ENCODE peak calls at places on chromosome 9, in ten cellular contexts. One of them, this sample, is unnamed.

GRCh38 chr9:109640232-109641078 is 139.5 kb upstream of the PALM2AKAP2 start:
- DNase-seq in CD8-positive, alpha-beta T cell: no peak
- DNase-seq in transverse colon: peak; percentile 8
- DNase-seq in Peyer's patch: no peak
- DNase-seq in psoas muscle: peak; percentile 55
- DNase-seq in breast epithelium: no peak
- DNase-seq in PC-3: peak; percentile 69
- DNase-seq in GM23338: peak; percentile 78
- DNase-seq in heart left ventricle: peak; percentile 55
- DNase-seq in HCT116: no peak
- DNase-seq in this sample: peak; percentile 20

GRCh38 chr9:84939766-84940165 is 270.2 kb downstream of the NTRK2 start:
- DNase-seq in CD8-positive, alpha-beta T cell: no peak
- DNase-seq in transverse colon: no peak
- DNase-seq in Peyer's patch: no peak
- DNase-seq in psoas muscle: no peak
- DNase-seq in breast epithelium: no peak
- DNase-seq in PC-3: no peak
- DNase-seq in GM23338: no peak
- DNase-seq in heart left ventricle: no peak
- DNase-seq in HCT116: no peak
- DNase-seq in this sample: peak; percentile 68

GRCh38 chr9:79012561-79012960 is 559.2 kb upstream of the TLE4 start:
- DNase-seq in CD8-positive, alpha-beta T cell: no peak
- DNase-seq in transverse colon: no peak
- DNase-seq in Peyer's patch: no peak
- DNase-seq in psoas muscle: no peak
- DNase-seq in breast epithelium: no peak
- DNase-seq in PC-3: peak; percentile 81
- DNase-seq in GM23338: peak; percentile 14
- DNase-seq in heart left ventricle: no peak
- DNase-seq in HCT116: no peak
- DNase-seq in this sample: no peak

GRCh38 chr9:137065336-137065967 is 4.9 kb downstream of the SAPCD2 start:
- DNase-seq in CD8-positive, alpha-beta T cell: no peak
- DNase-seq in transverse colon: no peak
- DNase-seq in Peyer's patch: no peak
- DNase-seq in psoas muscle: no peak
- DNase-seq in breast epithelium: no peak
- DNase-seq in PC-3: no peak
- DNase-seq in GM23338: no peak
- DNase-seq in heart left ventricle: no peak
- DNase-seq in HCT116: no peak
- DNase-seq in this sample: no peak

GRCh38 chr9:33734911-33735310 is 60.5 kb upstream of the PRSS3 start:
- DNase-seq in CD8-positive, alpha-beta T cell: no peak
- DNase-seq in transverse colon: peak; percentile 37
- DNase-seq in Peyer's patch: peak; percentile 68
- DNase-seq in psoas muscle: no peak
- DNase-seq in breast epithelium: no peak
- DNase-seq in PC-3: peak; percentile 38
- DNase-seq in GM23338: no peak
- DNase-seq in heart left ventricle: no peak
- DNase-seq in HCT116: no peak
- DNase-seq in this sample: no peak

GRCh38 chr9:74795081-74795480 is 92.6 kb downstream of the TRPM6 start:
- DNase-seq in CD8-positive, alpha-beta T cell: no peak
- DNase-seq in transverse colon: no peak
- DNase-seq in Peyer's patch: no peak
- DNase-seq in psoas muscle: no peak
- DNase-seq in breast epithelium: no peak
- DNase-seq in PC-3: no peak
- DNase-seq in GM23338: no peak
- DNase-seq in heart left ventricle: no peak
- DNase-seq in HCT116: no peak
- DNase-seq in this sample: peak; percentile 59

GRCh38 chr9:137924761-137925369 is 47.3 kb downstream of the CACNA1B start:
- DNase-seq in CD8-positive, alpha-beta T cell: no peak
- DNase-seq in transverse colon: no peak
- DNase-seq in Peyer's patch: no peak
- DNase-seq in psoas muscle: no peak
- DNase-seq in breast epithelium: no peak
- DNase-seq in PC-3: no peak
- DNase-seq in GM23338: no peak
- DNase-seq in heart left ventricle: no peak
- DNase-seq in HCT116: no peak
- DNase-seq in this sample: no peak

GRCh38 chr9:125262217-125262991 is 778 bp downstream of the GAPVD1 start:
- DNase-seq in CD8-positive, alpha-beta T cell: no peak
- DNase-seq in transverse colon: no peak
- DNase-seq in Peyer's patch: no peak
- DNase-seq in psoas muscle: no peak
- DNase-seq in breast epithelium: no peak
- DNase-seq in PC-3: peak; percentile 6
- DNase-seq in GM23338: no peak
- DNase-seq in heart left ventricle: no peak
- DNase-seq in HCT116: no peak
- DNase-seq in this sample: no peak

DNA sequence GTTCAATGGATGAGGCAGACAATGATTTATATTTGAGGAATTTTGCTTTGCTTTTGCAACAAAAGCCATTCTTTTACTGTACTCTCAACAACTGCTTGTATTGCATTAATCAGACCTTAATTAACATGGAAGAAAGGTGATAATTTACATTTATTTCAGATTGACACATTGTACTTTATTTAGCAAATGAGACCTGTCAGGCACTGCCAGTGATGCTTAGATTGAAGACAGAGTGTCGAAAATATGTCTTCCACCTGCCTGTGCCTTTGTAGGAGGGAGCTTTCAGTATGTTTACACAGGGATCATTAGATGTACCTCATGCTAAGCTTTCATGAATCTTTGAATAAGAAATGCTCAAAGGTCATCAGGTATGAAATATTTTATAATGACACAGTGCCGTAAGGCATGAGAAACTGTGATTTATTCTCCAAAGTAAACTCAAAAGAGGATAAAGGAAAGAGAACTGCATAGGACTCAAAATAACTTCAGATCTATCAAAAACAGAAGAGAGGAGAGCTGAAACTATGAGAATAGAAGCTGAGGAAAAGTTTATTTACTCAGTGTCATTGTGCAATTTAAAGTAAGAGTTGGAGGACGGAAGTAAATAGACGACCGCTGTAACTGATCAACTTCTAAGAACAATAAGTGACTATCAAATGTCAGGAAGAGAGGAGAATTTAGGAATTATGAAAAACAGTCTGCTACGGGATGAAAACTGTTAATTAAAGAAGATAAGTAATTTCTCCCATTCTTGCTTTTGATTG is 36.8 kb upstream of the IZUMO3 start:
- DNase-seq in CD8-positive, alpha-beta T cell: no peak
- DNase-seq in transverse colon: no peak
- DNase-seq in Peyer's patch: no peak
- DNase-seq in psoas muscle: no peak
- DNase-seq in breast epithelium: no peak
- DNase-seq in PC-3: no peak
- DNase-seq in GM23338: no peak
- DNase-seq in heart left ventricle: no peak
- DNase-seq in HCT116: no peak
- DNase-seq in this sample: peak; percentile 12
- H3K27ac ChIP-seq in CD8-positive, alpha-beta T cell: no peak overlapping the region
- H3K27ac ChIP-seq in transverse colon: no peak overlapping the region
- H3K27ac ChIP-seq in Peyer's patch: no peak overlapping the region
- H3K27ac ChIP-seq in psoas muscle: no peak overlapping the region
- H3K27ac ChIP-seq in breast epithelium: no peak overlapping the region
- H3K27ac ChIP-seq in PC-3: no peak overlapping the region
- H3K27ac ChIP-seq in GM23338: no peak overlapping the region
- H3K27ac ChIP-seq in heart left ventricle: no peak overlapping the region
- H3K27ac ChIP-seq in HCT116: no peak overlapping the region
- H3K27ac ChIP-seq in this sample: no peak overlapping the region

GRCh38 chr9:4864698-4865097 is 72.0 kb downstream of the RCL1 start:
- DNase-seq in CD8-positive, alpha-beta T cell: no peak
- DNase-seq in transverse colon: no peak
- DNase-seq in Peyer's patch: no peak
- DNase-seq in psoas muscle: no peak
- DNase-seq in breast epithelium: no peak
- DNase-seq in PC-3: no peak
- DNase-seq in GM23338: peak; percentile 34
- DNase-seq in heart left ventricle: no peak
- DNase-seq in HCT116: no peak
- DNase-seq in this sample: no peak

GRCh38 chr9:4862506-4863250 is 69.9 kb downstream of the RCL1 start:
- DNase-seq in CD8-positive, alpha-beta T cell: no peak
- DNase-seq in transverse colon: no peak
- DNase-seq in Peyer's patch: no peak
- DNase-seq in psoas muscle: peak; percentile 35
- DNase-seq in breast epithelium: no peak
- DNase-seq in PC-3: no peak
- DNase-seq in GM23338: no peak
- DNase-seq in heart left ventricle: no peak
- DNase-seq in HCT116: no peak
- DNase-seq in this sample: no peak

GRCh38 chr9:4866239-4866969 is 73.7 kb downstream of the RCL1 start:
- DNase-seq in CD8-positive, alpha-beta T cell: no peak
- DNase-seq in transverse colon: no peak
- DNase-seq in Peyer's patch: no peak
- DNase-seq in psoas muscle: no peak
- DNase-seq in breast epithelium: no peak
- DNase-seq in PC-3: peak; percentile 73
- DNase-seq in GM23338: no peak
- DNase-seq in heart left ventricle: no peak
- DNase-seq in HCT116: no peak
- DNase-seq in this sample: no peak

GRCh38 chr9:4864234-4864661 is 71.5 kb downstream of the RCL1 start:
- DNase-seq in CD8-positive, alpha-beta T cell: no peak
- DNase-seq in transverse colon: no peak
- DNase-seq in Peyer's patch: no peak
- DNase-seq in psoas muscle: no peak
- DNase-seq in breast epithelium: no peak
- DNase-seq in PC-3: no peak
- DNase-seq in GM23338: peak; percentile 62
- DNase-seq in heart left ventricle: no peak
- DNase-seq in HCT116: no peak
- DNase-seq in this sample: no peak

GRCh38 chr9:4865685-4866084 is 72.9 kb downstream of the RCL1 start:
- DNase-seq in CD8-positive, alpha-beta T cell: no peak
- DNase-seq in transverse colon: no peak
- DNase-seq in Peyer's patch: no peak
- DNase-seq in psoas muscle: no peak
- DNase-seq in breast epithelium: no peak
- DNase-seq in PC-3: no peak
- DNase-seq in GM23338: no peak
- DNase-seq in heart left ventricle: no peak
- DNase-seq in HCT116: no peak
- DNase-seq in this sample: no peak
- H3K27ac ChIP-seq in CD8-positive, alpha-beta T cell: no peak overlapping the region
- H3K27ac ChIP-seq in transverse colon: no peak overlapping the region
- H3K27ac ChIP-seq in Peyer's patch: no peak overlapping the region
- H3K27ac ChIP-seq in psoas muscle: no peak overlapping the region
- H3K27ac ChIP-seq in breast epithelium: no peak overlapping the region
- H3K27ac ChIP-seq in PC-3: peak overlapping the region; percentile 71
- H3K27ac ChIP-seq in GM23338: no peak overlapping the region
- H3K27ac ChIP-seq in heart left ventricle: no peak overlapping the region
- H3K27ac ChIP-seq in HCT116: no peak overlapping the region
- H3K27ac ChIP-seq in this sample: no peak overlapping the region

DNA sequence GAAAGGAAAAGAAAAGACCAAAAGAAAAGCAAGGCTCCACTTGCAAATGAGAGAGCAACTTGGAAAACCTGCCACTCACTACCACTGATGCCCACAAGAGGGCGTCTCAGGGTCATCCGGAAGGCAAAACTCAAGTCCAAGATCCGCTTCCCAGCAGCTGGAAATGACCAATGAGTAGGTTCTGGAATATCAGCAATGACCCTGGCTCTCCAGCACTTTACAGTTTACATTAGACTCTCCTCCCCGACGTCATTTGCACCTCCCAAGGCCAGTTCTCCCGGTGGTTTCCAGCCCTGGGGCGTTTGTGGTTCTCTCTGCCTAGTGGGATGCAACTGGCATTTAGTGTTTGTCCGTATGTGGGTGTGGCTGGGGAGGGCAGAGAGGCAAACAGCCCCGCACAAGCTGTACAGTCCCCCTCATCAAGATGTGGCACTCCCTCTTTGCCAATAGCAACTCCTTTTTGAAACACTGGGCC is 193.8 kb upstream of the ZNF618 start:
- DNase-seq in CD8-positive, alpha-beta T cell: no peak
- DNase-seq in transverse colon: peak; percentile 70
- DNase-seq in Peyer's patch: peak; percentile 73
- DNase-seq in psoas muscle: peak; percentile 64
- DNase-seq in breast epithelium: peak; percentile 76
- DNase-seq in PC-3: peak; percentile 81
- DNase-seq in GM23338: peak; percentile 85
- DNase-seq in heart left ventricle: peak; percentile 44
- DNase-seq in HCT116: peak; percentile 83
- DNase-seq in this sample: peak; percentile 47
- H3K27ac ChIP-seq in CD8-positive, alpha-beta T cell: no peak overlapping the region
- H3K27ac ChIP-seq in transverse colon: no peak overlapping the region
- H3K27ac ChIP-seq in Peyer's patch: no peak overlapping the region
- H3K27ac ChIP-seq in psoas muscle: no peak overlapping the region
- H3K27ac ChIP-seq in breast epithelium: no peak overlapping the region
- H3K27ac ChIP-seq in PC-3: peak overlapping the region; percentile 47
- H3K27ac ChIP-seq in GM23338: no peak overlapping the region
- H3K27ac ChIP-seq in heart left ventricle: no peak overlapping the region
- H3K27ac ChIP-seq in HCT116: no peak overlapping the region
- H3K27ac ChIP-seq in this sample: no peak overlapping the region

GRCh38 chr9:1996156-1996555 is 19.0 kb upstream of the SMARCA2 start:
- DNase-seq in CD8-positive, alpha-beta T cell: no peak
- DNase-seq in transverse colon: no peak
- DNase-seq in Peyer's patch: no peak
- DNase-seq in psoas muscle: no peak
- DNase-seq in breast epithelium: no peak
- DNase-seq in PC-3: no peak
- DNase-seq in GM23338: no peak
- DNase-seq in heart left ventricle: no peak
- DNase-seq in HCT116: no peak
- DNase-seq in this sample: no peak

GRCh38 chr9:1997646-1998045 is 17.5 kb upstream of the SMARCA2 start:
- DNase-seq in CD8-positive, alpha-beta T cell: no peak
- DNase-seq in transverse colon: no peak
- DNase-seq in Peyer's patch: no peak
- DNase-seq in psoas muscle: no peak
- DNase-seq in breast epithelium: no peak
- DNase-seq in PC-3: no peak
- DNase-seq in GM23338: no peak
- DNase-seq in heart left ventricle: no peak
- DNase-seq in HCT116: no peak
- DNase-seq in this sample: no peak

GRCh38 chr9:1989500-1989899 is 25.6 kb upstream of the SMARCA2 start:
- DNase-seq in CD8-positive, alpha-beta T cell: no peak
- DNase-seq in transverse colon: no peak
- DNase-seq in Peyer's patch: no peak
- DNase-seq in psoas muscle: no peak
- DNase-seq in breast epithelium: no peak
- DNase-seq in PC-3: no peak
- DNase-seq in GM23338: no peak
- DNase-seq in heart left ventricle: no peak
- DNase-seq in HCT116: no peak
- DNase-seq in this sample: no peak

GRCh38 chr9:1995084-1995483 is 20.1 kb upstream of the SMARCA2 start:
- DNase-seq in CD8-positive, alpha-beta T cell: no peak
- DNase-seq in transverse colon: no peak
- DNase-seq in Peyer's patch: no peak
- DNase-seq in psoas muscle: no peak
- DNase-seq in breast epithelium: no peak
- DNase-seq in PC-3: no peak
- DNase-seq in GM23338: peak; percentile 93
- DNase-seq in heart left ventricle: no peak
- DNase-seq in HCT116: no peak
- DNase-seq in this sample: no peak

GRCh38 chr9:1994180-1994579 is 21.0 kb upstream of the SMARCA2 start:
- DNase-seq in CD8-positive, alpha-beta T cell: no peak
- DNase-seq in transverse colon: no peak
- DNase-seq in Peyer's patch: no peak
- DNase-seq in psoas muscle: no peak
- DNase-seq in breast epithelium: no peak
- DNase-seq in PC-3: no peak
- DNase-seq in GM23338: peak; percentile 9
- DNase-seq in heart left ventricle: no peak
- DNase-seq in HCT116: no peak
- DNase-seq in this sample: no peak
- H3K27ac ChIP-seq in CD8-positive, alpha-beta T cell: no peak overlapping the region
- H3K27ac ChIP-seq in transverse colon: no peak overlapping the region
- H3K27ac ChIP-seq in Peyer's patch: no peak overlapping the region
- H3K27ac ChIP-seq in psoas muscle: no peak overlapping the region
- H3K27ac ChIP-seq in breast epithelium: no peak overlapping the region
- H3K27ac ChIP-seq in PC-3: no peak overlapping the region
- H3K27ac ChIP-seq in GM23338: peak overlapping the region; percentile 4
- H3K27ac ChIP-seq in heart left ventricle: no peak overlapping the region
- H3K27ac ChIP-seq in HCT116: no peak overlapping the region
- H3K27ac ChIP-seq in this sample: no peak overlapping the region